ENCODE peak calls at places on chromosomes 2 and 18, in eight cellular contexts. N is GM12878; V is CD8-positive, alpha-beta memory T cell; O is GM06990; Z is NB4; M is prostate gland; I is heart right ventricle; P is endothelial cell of umbilical vein. K is an unnamed sample.

GRCh38 chr2:62010632-62011276 is 105.3 kb downstream of the COMMD1 start:
- DNase-seq in V (no peak), M (no peak), Z (no peak), P (no peak), O (no peak), N (peak; percentile 21), I (no peak), K (no peak)

GRCh38 chr2:178449700-178450573 is 1.0 kb downstream of the PRKRA start:
- DNase-seq in Z (peak; percentile 26), I (no peak), N (no peak), O (no peak), M (no peak), P (peak; percentile 10), V (no peak), K (no peak)

GRCh38 chr2:204885747-204886146 is 340.5 kb downstream of the PARD3B start:
- DNase-seq in M (no peak), N (no peak), I (no peak), P (peak; percentile 16), V (no peak), Z (no peak), O (no peak), K (peak; percentile 49)

GRCh38 chr2:46657042-46657504 is 177.7 kb downstream of the TMEM247 start:
- DNase-seq in P (peak; percentile 28), N (no peak), I (no peak), V (no peak), Z (peak; percentile 57), O (no peak), M (no peak), K (no peak)

GRCh38 chr2:151851761-151852160 is 23.5 kb upstream of the ARL5A start:
- DNase-seq in I (no peak), M (no peak), Z (no peak), P (no peak), V (no peak), O (no peak), N (no peak), K (no peak)

GRCh38 chr2:62266433-62267038 is 70.6 kb downstream of the B3GNT2 start:
- DNase-seq in I (no peak), O (no peak), M (no peak), V (no peak), N (no peak), Z (no peak), P (no peak), K (no peak)

GRCh38 chr18:31819106-31819924 is 58.6 kb upstream of the SLC25A52 start:
- DNase-seq in M (peak; percentile 12), O (no peak), N (no peak), P (peak; percentile 52), V (no peak), I (no peak), Z (peak; percentile 67), K (no peak)

GRCh38 chr2:235539773-235540172 is 45.9 kb downstream of the AGAP1 start:
- DNase-seq in O (no peak), M (no peak), Z (no peak), N (no peak), I (no peak), P (no peak), V (no peak), K (no peak)

GRCh38 chr2:95374451-95374915 is 28.0 kb upstream of the FAHD2A start:
- DNase-seq in V (no peak), P (no peak), M (no peak), N (no peak), I (no peak), Z (no peak), O (no peak), K (no peak)

GRCh38 chr2:216829533-216829932 is 30.3 kb downstream of the TNP1 start:
- DNase-seq in V (no peak), P (no peak), Z (no peak), O (no peak), N (no peak), I (peak; percentile 77), M (no peak), K (peak; percentile 73)

GRCh38 chr2:173017657-173018420 is 57.8 kb upstream of the MAP3K20 start:
- DNase-seq in V (no peak), Z (no peak), P (peak; percentile 37), I (peak; percentile 18), O (no peak), M (no peak), N (no peak), K (no peak)

GRCh38 chr2:83368916-83369315 is 1090.2 kb downstream of the SUCLG1 start:
- DNase-seq in V (no peak), Z (no peak), P (peak; percentile 57), I (no peak), M (no peak), O (no peak), N (no peak), K (no peak)

GRCh38 chr2:203891474-203891873 is 23.9 kb downstream of the CTLA4 start:
- DNase-seq in M (no peak), N (no peak), O (no peak), Z (peak; percentile 60), V (no peak), I (no peak), P (no peak), K (no peak)

GRCh38 chr2:216497808-216498366 is 757 bp upstream of the RPL37A start:
- DNase-seq in N (no peak), M (no peak), I (no peak), V (no peak), O (no peak), Z (no peak), P (no peak), K (no peak)

GRCh38 chr2:42338567-42339190 is 22.3 kb downstream of the COX7A2L start:
- DNase-seq in O (no peak), N (no peak), I (no peak), V (no peak), P (no peak), Z (no peak), M (no peak), K (no peak)

GRCh38 chr2:206368484-206368883 is 74.8 kb upstream of the ADAM23 start:
- DNase-seq in V (no peak), Z (no peak), M (no peak), P (no peak), I (no peak), O (no peak), N (no peak), K (no peak)

GRCh38 chr2:206368933-206369569 is 74.3 kb upstream of the ADAM23 start:
- DNase-seq in N (no peak), M (no peak), V (no peak), O (peak; percentile 30), P (no peak), I (no peak), Z (peak; percentile 27), K (no peak)
- H3K4me3 ChIP-seq in N (no peak overlapping the region), M (no peak overlapping the region), V (no peak overlapping the region), O (no peak overlapping the region), P (no peak overlapping the region), I (no peak overlapping the region), Z (no peak overlapping the region), K (no peak overlapping the region)

GRCh38 chr18:23032030-23032582 is 99.0 kb downstream of the RBBP8 start:
- DNase-seq in M (no peak), P (peak; percentile 45), Z (no peak), I (no peak), N (no peak), V (no peak), O (no peak), K (no peak)
- H3K4me3 ChIP-seq in M (no peak overlapping the region), P (no peak overlapping the region), Z (no peak overlapping the region), I (no peak overlapping the region), N (no peak overlapping the region), V (no peak overlapping the region), O (no peak overlapping the region), K (no peak overlapping the region)

DNA sequence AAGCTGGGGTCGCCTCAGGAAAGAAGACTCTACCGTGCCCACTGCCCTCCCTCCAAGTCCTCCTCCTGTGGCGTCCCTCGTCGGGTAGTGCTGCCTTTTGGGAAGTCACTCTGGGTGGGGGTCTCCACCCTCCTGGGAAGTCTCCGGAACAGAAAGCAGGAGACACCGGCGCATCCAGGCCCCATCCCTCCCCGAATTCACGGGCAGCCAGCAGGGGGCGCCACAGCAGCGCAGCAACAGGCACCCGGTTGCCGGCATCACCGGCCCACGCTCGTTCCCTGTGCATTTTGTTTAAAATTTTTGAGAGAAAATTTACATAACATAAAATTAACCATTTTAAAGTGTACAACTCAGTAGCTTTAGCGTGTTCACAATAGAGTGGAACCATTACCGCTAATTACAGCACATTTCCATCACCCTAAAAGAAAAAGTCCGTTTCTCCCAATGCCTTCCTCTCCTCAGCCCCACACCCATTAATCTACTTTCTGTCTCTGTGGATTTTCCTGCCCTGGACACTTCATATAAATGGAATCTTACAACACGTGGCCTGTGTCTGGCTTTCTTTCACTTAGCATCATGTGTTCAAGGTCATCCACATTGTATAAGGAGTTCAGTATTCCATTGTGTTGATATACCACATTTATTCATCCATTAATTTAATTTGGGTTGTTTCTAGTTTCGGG is 62.3 kb downstream of the ADNP2 start:
- DNase-seq in Z (peak; percentile 53), I (peak; percentile 65), P (peak; percentile 12), O (peak; percentile 43), V (peak; percentile 72), N (no peak), M (peak; percentile 30), K (no peak)
- H3K4me3 ChIP-seq in Z (no peak overlapping the region), I (peak overlapping the region; percentile 34), P (no peak overlapping the region), O (no peak overlapping the region), V (no peak overlapping the region), N (no peak overlapping the region), M (no peak overlapping the region), K (no peak overlapping the region)

DNA sequence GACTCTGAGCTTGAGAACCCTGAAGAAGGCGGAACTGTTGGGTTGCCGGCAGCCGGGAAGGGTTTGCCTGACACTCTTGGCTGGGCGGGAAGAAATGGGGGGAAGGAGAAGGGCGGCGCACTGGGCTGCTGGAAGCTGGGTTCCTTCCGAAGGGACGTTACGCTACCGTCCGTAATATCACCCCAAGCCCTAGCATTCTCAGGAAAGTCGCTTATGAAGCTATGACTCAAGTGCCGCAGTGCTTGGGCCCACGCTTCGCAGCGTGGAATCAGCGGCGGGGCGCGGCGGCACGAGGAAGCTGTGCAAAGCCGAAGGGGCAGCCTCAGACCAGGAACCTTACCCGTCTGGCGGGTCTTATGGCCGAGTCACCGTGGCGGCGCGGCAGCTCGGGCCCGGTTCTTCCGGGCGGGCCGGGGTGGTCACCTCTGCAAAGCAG is 50.2 kb upstream of the SIGLEC15 start:
- DNase-seq in M (no peak), V (peak; percentile 51), O (peak; percentile 74), N (no peak), I (peak; percentile 78), P (peak; percentile 89), Z (no peak), K (peak; percentile 44)
- H3K4me3 ChIP-seq in M (peak overlapping the region; percentile 30), V (peak overlapping the region; percentile 62), O (peak overlapping the region; percentile 69), N (peak overlapping the region; percentile 38), I (peak overlapping the region; percentile 81), P (peak overlapping the region; percentile 55), Z (no peak overlapping the region), K (peak overlapping the region; percentile 55)

DNA sequence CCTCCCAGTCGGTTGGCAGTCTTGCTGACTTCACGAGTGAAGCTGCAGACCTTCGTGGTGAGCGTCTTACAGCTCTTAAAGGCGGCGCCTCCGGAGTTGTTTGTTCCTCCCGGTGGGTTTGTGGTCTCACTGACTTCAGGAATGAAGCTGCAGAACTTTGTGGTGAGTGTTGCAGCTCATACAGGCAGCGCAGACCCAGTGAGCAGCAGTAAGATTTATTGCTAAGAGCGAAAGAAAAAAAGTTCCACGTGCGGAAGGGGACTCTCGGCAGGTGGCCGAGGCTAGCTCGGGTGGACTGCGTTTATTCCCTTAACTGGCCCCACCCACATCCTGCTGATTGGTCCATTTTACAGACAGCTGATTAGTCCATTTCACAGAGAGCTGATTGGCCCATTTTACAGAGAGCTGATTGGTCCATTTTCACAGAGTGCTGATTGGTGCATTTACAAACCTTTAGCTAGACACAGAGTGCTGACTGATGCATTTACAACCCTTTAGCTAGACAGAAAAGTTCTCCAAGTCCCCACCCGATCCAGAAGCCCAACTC is 240.3 kb downstream of the LRATD1 start:
- DNase-seq in O (no peak), V (no peak), Z (peak; percentile 51), P (no peak), N (no peak), M (no peak), I (no peak), K (no peak)
- H3K4me3 ChIP-seq in O (no peak overlapping the region), V (no peak overlapping the region), Z (peak overlapping the region; percentile 37), P (no peak overlapping the region), N (no peak overlapping the region), M (no peak overlapping the region), I (no peak overlapping the region), K (no peak overlapping the region)

K was measured in BE2C.